ENCODE peak calls at places on chromosomes 16 and 17, in five cellular contexts. J is aorta; P is colonic mucosa; D is small intestine; E is CD8-positive, alpha-beta memory T cell. M is an unnamed sample. For H3K27me3, the result is how much of the 10 kb centered on the place peaks cover.

GRCh38 chr16:56515665-56516064 is 4.2 kb downstream of the BBS2 start:
- DNase-seq in D (no peak), J (no peak), E (no peak), P (no peak), M (no peak)

GRCh38 chr16:920722-921121 is 50.1 kb downstream of the LMF1 start:
- DNase-seq in J (peak), P (no peak), D (no peak), E (no peak), M (no peak)

GRCh38 chr16:46859719-46860152 is 24.4 kb upstream of the GPT2 start:
- DNase-seq in D (peak), P (peak), J (peak), E (no peak), M (no peak)

GRCh38 chr16:31138621-31139578 is 3.4 kb upstream of the PRSS8 start:
- DNase-seq in P (peak), J (peak), D (peak), E (no peak), M (no peak)

GRCh38 chr17:51166987-51167931 is 1.0 kb downstream of the NME2 start:
- DNase-seq in D (peak), J (peak), P (peak), E (peak), M (peak)

GRCh38 chr17:70525976-70526375 is 356.6 kb downstream of the KCNJ2 start:
- DNase-seq in E (no peak), J (no peak), P (peak), D (peak), M (no peak)

GRCh38 chr16:4846503-4846900 is 586 bp downstream of the GLYR1 start:
- DNase-seq in D (peak), P (peak), E (peak), J (peak), M (peak)

GRCh38 chr16:73298562-73298961 is 250.6 kb upstream of the ZFHX3 start:
- DNase-seq in J (no peak), P (no peak), D (no peak), E (no peak), M (peak)

GRCh38 chr17:67532326-67532871 is 155.3 kb downstream of the PITPNC1 start:
- DNase-seq in D (no peak), J (no peak), P (no peak), E (no peak), M (no peak)

GRCh38 chr17:75695141-75695829 is 26.0 kb upstream of the ITGB4 start:
- DNase-seq in P (no peak), E (no peak), D (peak), J (no peak), M (no peak)

GRCh38 chr16:61146429-61146828 is 889.8 kb downstream of the CDH8 start:
- DNase-seq in P (no peak), D (no peak), J (no peak), E (no peak), M (peak)

GRCh38 chr17:78500806-78501205 is 76.4 kb downstream of the DNAH17 start:
- DNase-seq in J (peak), P (no peak), E (no peak), D (no peak), M (no peak)

GRCh38 chr17:57834146-57834741 is 15.6 kb downstream of the MRPS23 start:
- DNase-seq in J (peak), P (no peak), D (peak), E (no peak), M (no peak)

GRCh38 chr17:7356072-7356549 is 1.2 kb downstream of the TMEM95 start:
- DNase-seq in J (peak), P (peak), D (peak), E (peak), M (peak)

GRCh38 chr17:77696151-77696719 is 262.3 kb upstream of the TNRC6C start:
- DNase-seq in E (no peak), D (no peak), J (no peak), P (no peak), M (no peak)

GRCh38 chr16:72124761-72125634 is 31.4 kb downstream of the DHX38 start:
- DNase-seq in J (peak), D (peak), E (peak), P (peak), M (peak)

GRCh38 chr16:85438981-85439639 is 174.0 kb upstream of the GSE1 start:
- DNase-seq in P (no peak), J (no peak), E (no peak), D (no peak), M (no peak)

GRCh38 chr16:82756283-82756599 is 129.5 kb downstream of the CDH13 start:
- DNase-seq in E (no peak), D (no peak), J (peak), P (no peak), M (no peak)

GRCh38 chr16:67708368-67708771 is 10.7 kb downstream of the GFOD2 start:
- DNase-seq in J (no peak), D (no peak), E (no peak), P (no peak), M (no peak)

GRCh38 chr16:81673432-81673831 is 105.7 kb upstream of the PLCG2 start:
- DNase-seq in E (no peak), D (no peak), P (no peak), J (no peak), M (no peak)

GRCh38 chr16:89322381-89323119 is 105.0 kb downstream of the ZNF778 start:
- DNase-seq in J (peak), P (no peak), E (no peak), D (no peak), M (no peak)

GRCh38 chr17:66522591-66523272 is 220.3 kb downstream of the PRKCA start:
- DNase-seq in E (no peak), D (no peak), J (no peak), P (no peak), M (no peak)

GRCh38 chr16:30185683-30186421 is 2.5 kb downstream of the CORO1A start:
- DNase-seq in J (peak), P (peak), D (peak), E (peak), M (peak)

GRCh38 chr17:34300652-34301390 is 15.3 kb downstream of the CCL11 start:
- DNase-seq in J (no peak), E (no peak), D (no peak), P (no peak), M (peak)

GRCh38 chr16:23949630-23950290 is 114.0 kb downstream of the PRKCB start:
- DNase-seq in J (peak), E (peak), D (peak), P (peak), M (no peak)

GRCh38 chr17:17568772-17569195 is 22.7 kb downstream of the PEMT start:
- DNase-seq in E (peak), D (peak), J (peak), P (peak), M (peak)

GRCh38 chr16:69107311-69107962 is 2.0 kb downstream of the HAS3 start:
- DNase-seq in D (peak), E (no peak), P (peak), J (no peak), M (no peak)

GRCh38 chr16:12500771-12501170 is 302.9 kb downstream of the CPPED1 start:
- DNase-seq in D (peak), P (peak), J (peak), E (no peak), M (no peak)

GRCh38 chr17:50769884-50770283 is 2.6 kb upstream of the ANKRD40CL start:
- DNase-seq in J (no peak), P (no peak), E (no peak), D (no peak), M (no peak)

GRCh38 chr17:75941442-75941819 is 589 bp upstream of the FBF1 start:
- DNase-seq in P (no peak), J (no peak), E (no peak), D (no peak), M (no peak)

GRCh38 chr17:42174126-42174783 is 6.7 kb downstream of the KCNH4 start:
- DNase-seq in J (no peak), E (no peak), D (no peak), P (no peak), M (no peak)

GRCh38 chr17:80981062-80981902 is 10.4 kb upstream of the CHMP6 start:
- DNase-seq in E (peak), P (no peak), J (no peak), D (no peak), M (no peak)

GRCh38 chr17:18017958-18018357 is 21.0 kb downstream of the ATPAF2 start:
- DNase-seq in E (no peak), D (no peak), J (no peak), P (no peak), M (no peak)

GRCh38 chr16:6837722-6838121 is 494.9 kb upstream of the RBFOX1 start:
- DNase-seq in J (no peak), D (no peak), P (no peak), E (no peak), M (no peak)

GRCh38 chr16:52578829-52579193 is 31.9 kb upstream of the TOX3 start:
- DNase-seq in E (no peak), D (no peak), J (no peak), P (no peak), M (no peak)

GRCh38 chr16:52580488-52580887 is 33.5 kb upstream of the TOX3 start:
- DNase-seq in P (no peak), J (no peak), D (peak), E (no peak), M (no peak)

GRCh38 chr16:52578007-52578828 is 31.3 kb upstream of the TOX3 start:
- DNase-seq in P (no peak), J (no peak), E (no peak), D (peak), M (no peak)

GRCh38 chr16:52584354-52584840 is 37.5 kb upstream of the TOX3 start:
- DNase-seq in D (no peak), E (no peak), J (no peak), P (no peak), M (no peak)

DNA sequence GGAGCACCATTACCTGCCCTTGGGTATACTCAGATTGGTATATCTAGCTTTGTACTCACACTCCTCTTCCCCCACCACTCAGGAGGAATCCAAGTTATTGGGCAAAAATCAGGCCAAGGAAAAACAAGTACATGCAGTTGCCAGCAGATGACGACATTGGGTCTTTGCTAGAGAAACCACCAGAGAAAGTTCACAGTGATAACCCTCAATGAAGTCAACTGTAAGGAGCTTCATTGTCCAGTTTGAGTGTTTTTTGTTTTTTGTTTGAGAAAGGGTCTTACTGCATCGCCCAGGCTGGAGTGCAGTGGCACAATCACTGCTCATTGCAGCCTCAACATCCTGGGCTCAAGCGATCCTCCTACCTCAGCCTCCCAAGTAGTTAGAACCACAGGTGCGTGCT is 34.6 kb upstream of the TOX3 start:
- DNase-seq in D (no peak), P (no peak), E (no peak), J (no peak), M (no peak)
- H3K27me3 ChIP-seq in D (under half), P (under half), E (under half), J (under half), M (under half)

GRCh38 chr17:39098474-39099090 is 52.9 kb downstream of the PLXDC1 start:
- DNase-seq in D (peak), E (no peak), P (no peak), J (no peak), M (no peak)

GRCh38 chr17:39104046-39104445 is 47.4 kb downstream of the PLXDC1 start:
- DNase-seq in P (no peak), E (no peak), D (peak), J (no peak), M (no peak)

GRCh38 chr17:39099686-39100293 is 51.6 kb downstream of the PLXDC1 start:
- DNase-seq in D (no peak), P (peak), E (no peak), J (no peak), M (no peak)

GRCh38 chr17:39100530-39100929 is 50.9 kb downstream of the PLXDC1 start:
- DNase-seq in J (no peak), P (no peak), E (no peak), D (no peak), M (no peak)

DNA sequence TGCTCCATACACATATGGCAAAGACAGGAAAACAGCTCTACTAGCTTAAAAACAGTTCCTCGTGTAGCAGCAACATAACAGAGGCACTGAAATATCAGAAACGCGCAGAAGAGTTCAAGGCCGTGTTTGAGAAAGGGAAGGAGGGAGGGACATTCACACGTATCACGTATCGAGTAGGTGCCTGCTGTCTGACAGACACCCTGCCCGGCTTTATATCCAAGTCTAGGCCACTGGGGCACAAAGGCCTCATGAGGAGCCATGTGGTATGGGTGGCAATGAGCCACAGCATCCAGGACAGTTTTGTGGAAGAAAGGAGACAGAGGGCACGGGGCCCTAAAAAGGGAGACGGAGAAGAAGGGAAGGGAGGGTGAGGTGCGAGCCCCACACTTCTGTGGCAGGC is 50.3 kb downstream of the PLXDC1 start:
- DNase-seq in P (no peak), E (no peak), D (no peak), J (no peak), M (no peak)
- H3K27me3 ChIP-seq in P (under half), E (under half), D (under half), J (under half), M (under half)

GRCh38 chr16:19137201-19137601 is 23.4 kb downstream of the ITPRIPL2 start:
- DNase-seq in P (no peak), E (no peak), J (no peak), D (no peak), M (no peak)

GRCh38 chr16:19136549-19137196 is 22.9 kb downstream of the ITPRIPL2 start:
- DNase-seq in E (no peak), D (peak), P (peak), J (peak), M (no peak)

GRCh38 chr16:19133600-19133999 is 19.8 kb downstream of the ITPRIPL2 start:
- DNase-seq in P (no peak), J (no peak), E (no peak), D (no peak), M (no peak)

GRCh38 chr16:19135896-19136438 is 22.2 kb downstream of the ITPRIPL2 start:
- DNase-seq in E (no peak), P (peak), J (no peak), D (peak), M (no peak)

DNA sequence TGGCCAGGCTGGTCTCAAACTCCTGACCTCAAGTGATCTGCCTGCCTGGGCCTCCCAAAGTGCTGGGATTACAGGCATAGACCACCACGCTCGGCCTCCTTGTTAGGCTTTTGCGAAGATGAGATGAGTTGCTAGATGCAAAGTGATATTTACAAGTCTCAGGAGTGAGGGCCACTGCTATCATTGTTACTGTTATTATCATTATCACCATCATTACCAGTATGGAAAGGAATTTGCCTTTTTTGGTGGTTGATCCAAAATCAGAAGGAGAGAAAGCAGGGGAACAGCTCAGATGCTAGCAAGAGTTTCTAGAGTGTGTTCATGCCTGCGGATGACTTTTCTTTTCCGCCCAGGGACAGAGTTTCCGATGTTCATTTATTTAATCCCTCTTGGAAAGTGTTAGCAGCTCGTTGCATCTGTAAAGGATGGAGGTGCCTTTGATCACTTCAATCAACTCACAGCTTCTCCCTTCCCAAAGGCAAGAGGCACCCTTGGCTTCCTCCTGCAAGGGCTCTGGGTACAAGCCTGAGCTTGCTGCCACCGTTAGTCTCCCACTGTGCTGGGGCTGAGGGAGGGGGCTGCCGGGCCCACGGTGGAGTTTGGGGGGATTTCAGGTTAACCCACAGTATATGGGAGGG is 21.6 kb downstream of the ITPRIPL2 start:
- DNase-seq in E (no peak), D (no peak), P (no peak), J (no peak), M (no peak)
- H3K27me3 ChIP-seq in E (under half), D (under half), P (under half), J (under half), M (under half)

DNA sequence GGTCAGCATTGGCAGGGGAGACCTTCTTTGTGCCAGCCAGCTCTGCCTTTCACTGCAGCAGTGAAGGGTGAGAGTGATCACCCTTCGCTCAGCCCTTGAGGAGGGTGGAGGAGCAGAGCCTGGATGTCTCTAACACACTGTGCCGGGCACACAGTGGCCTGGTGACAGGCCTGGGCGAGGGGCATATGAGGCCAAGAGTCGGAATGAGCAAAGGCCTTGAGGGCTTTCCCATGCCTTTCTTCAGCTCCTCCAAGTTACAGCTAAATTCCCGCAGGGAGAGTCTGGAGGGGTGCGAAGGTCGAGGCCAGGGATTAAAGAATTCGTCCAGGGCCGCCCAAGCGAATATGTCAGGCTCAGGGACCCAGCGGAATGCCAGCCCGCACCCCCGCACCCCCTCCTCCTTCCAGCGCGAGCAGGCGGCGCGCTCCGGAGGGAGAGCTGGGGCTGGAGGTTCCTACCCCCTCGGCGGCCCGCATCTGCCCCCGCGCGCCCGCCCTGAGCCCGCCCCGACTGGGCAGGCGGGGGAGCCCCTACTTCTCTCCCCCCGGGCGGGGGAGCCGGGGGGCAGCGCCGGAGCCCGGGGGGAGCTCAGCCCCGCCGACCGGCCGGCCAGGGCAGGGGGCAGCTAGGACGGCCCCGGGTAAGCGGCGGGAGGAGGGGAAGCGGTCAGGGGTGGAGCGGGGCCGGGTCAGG is at the start of gene RASL10B:
- DNase-seq in J (peak), E (no peak), P (no peak), D (peak), M (no peak)
- H3K27me3 ChIP-seq in J (under half), E (under half), P (under half), D (under half), M (under half)

DNA sequence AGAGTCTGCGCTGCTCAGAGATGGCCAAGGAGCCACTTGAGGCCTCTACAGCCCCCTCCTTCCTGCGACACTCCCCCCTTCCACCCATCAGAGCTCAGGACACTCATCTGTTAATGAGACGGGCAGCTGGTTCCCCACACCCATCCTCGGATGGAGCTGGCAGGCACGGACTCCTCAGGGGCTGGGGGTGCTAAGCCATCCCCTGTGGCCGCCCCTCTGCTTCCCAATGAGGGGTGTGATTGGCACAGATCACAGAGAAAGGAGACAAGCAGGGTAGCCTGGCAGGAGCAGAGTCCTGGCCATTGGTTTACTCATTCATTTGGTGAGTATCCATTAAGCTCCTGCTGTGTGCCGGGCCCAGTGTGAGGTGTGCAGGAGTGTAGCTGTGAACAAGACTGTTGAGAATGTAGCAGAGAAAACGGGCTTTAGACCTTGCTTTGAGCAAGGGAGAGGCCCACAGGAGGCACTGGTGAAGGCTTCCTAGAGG is 12.6 kb upstream of the CRHR1 start:
- DNase-seq in D (no peak), E (no peak), J (no peak), P (no peak), M (no peak)
- H3K27me3 ChIP-seq in D (under half), E (under half), J (under half), P (under half), M (half or more)

M was measured in MM.1S.